ENCODE peak calls at places on chromosomes 7 and 10, in four cellular contexts. B is IMR-90, U is C1 segment of cervical spinal cord, D is T-cell. J is an unnamed sample.

GRCh38 chr7:138125598-138126111 is 49.4 kb downstream of the AKR1D1 start:
- DNase-seq in U (no peak), D (no peak), B (peak; percentile 6), J (no peak)

GRCh38 chr10:71401056-71401455 is 4.3 kb downstream of the CDH23 start:
- DNase-seq in D (no peak), U (no peak), B (no peak), J (no peak)

GRCh38 chr10:36073796-36074345 is 431.8 kb upstream of the FZD8 start:
- DNase-seq in D (no peak), B (no peak), U (no peak), J (no peak)

GRCh38 chr10:125066704-125067447 is 93.5 kb downstream of the CTBP2 start:
- DNase-seq in D (no peak), U (no peak), B (no peak), J (no peak)

GRCh38 chr7:90982228-90982627 is 282.0 kb upstream of the FZD1 start:
- DNase-seq in B (no peak), D (no peak), U (no peak), J (no peak)

GRCh38 chr10:70319183-70319582 is 35.4 kb upstream of the NPFFR1 start:
- DNase-seq in B (no peak), U (no peak), D (no peak), J (no peak)

GRCh38 chr10:119479048-119479394 is 63.5 kb downstream of the RGS10 start:
- DNase-seq in U (peak; percentile 8), B (no peak), D (no peak), J (no peak)

GRCh38 chr7:17304926-17305325 is 6.5 kb downstream of the AHR start:
- DNase-seq in U (no peak), D (no peak), B (peak; percentile 88), J (peak; percentile 2)

GRCh38 chr10:95035343-95036283 is 33.7 kb downstream of the CYP2C8 start:
- DNase-seq in U (no peak), B (no peak), D (no peak), J (no peak)

GRCh38 chr7:51019891-51020855 is 237.5 kb upstream of the GRB10 start:
- DNase-seq in B (peak; percentile 41), D (no peak), U (no peak), J (no peak)

GRCh38 chr10:101052285-101052684 is 9.5 kb upstream of the KAZALD1 start:
- DNase-seq in D (no peak), B (peak; percentile 80), U (peak; percentile 56), J (no peak)

GRCh38 chr7:92137531-92137930 is 3.3 kb upstream of the CYP51A1 start:
- DNase-seq in B (no peak), D (no peak), U (no peak), J (no peak)

GRCh38 chr7:101370836-101371235 is 8.2 kb downstream of the COL26A1 start:
- DNase-seq in D (no peak), U (no peak), B (no peak), J (no peak)

GRCh38 chr7:106840342-106840741 is 24.7 kb upstream of the PIK3CG start:
- DNase-seq in U (no peak), B (peak; percentile 83), D (no peak), J (no peak)

GRCh38 chr7:11427686-11428273 is 404.2 kb downstream of the THSD7A start:
- DNase-seq in U (no peak), D (no peak), B (peak; percentile 56), J (no peak)

J was measured in CD4-positive, alpha-beta T cell.